ENCODE peak calls at places on chromosomes 16 and 17, in nine cellular contexts. T is BJ; Z is vagina; V is GM23338; H is cardiac fibroblast; B is spleen; M is Panc1; P is osteoblast; G is CD8-positive, alpha-beta T cell. E is an unnamed sample.

GRCh38 chr17:61394630-61395408 is 4.8 kb upstream of the TBX2 start:
- DNase-seq in T (no peak), G (no peak), H (no peak), V (no peak), M (no peak), P (no peak), Z (no peak), B (no peak), E (no peak)

GRCh38 chr17:76582660-76583059 is 3.0 kb downstream of the ST6GALNAC2 start:
- DNase-seq in G (no peak), V (no peak), T (no peak), Z (no peak), M (no peak), B (no peak), H (no peak), P (peak; percentile 41), E (no peak)

GRCh38 chr17:57360266-57360665 is 103.9 kb downstream of the MSI2 start:
- DNase-seq in M (no peak), T (no peak), B (no peak), G (no peak), Z (no peak), P (no peak), V (no peak), H (no peak), E (no peak)

GRCh38 chr17:34303606-34304005 is 15.6 kb upstream of the CCL8 start:
- DNase-seq in T (no peak), B (no peak), M (no peak), H (no peak), P (no peak), Z (peak; percentile 27), V (no peak), G (no peak), E (no peak)

GRCh38 chr17:68053237-68054030 is 17.9 kb downstream of the KPNA2 start:
- DNase-seq in P (peak; percentile 87), H (peak; percentile 87), T (peak; percentile 86), V (no peak), Z (peak; percentile 90), G (no peak), M (no peak), B (no peak), E (peak; percentile 94)

GRCh38 chr17:80045703-80046102 is 9.3 kb downstream of the CCDC40 start:
- DNase-seq in M (no peak), G (no peak), B (no peak), H (no peak), Z (no peak), P (peak; percentile 18), V (no peak), T (no peak), E (no peak)

GRCh38 chr17:74838275-74838674 is 21.4 kb downstream of the GRIN2C start:
- DNase-seq in M (no peak), H (no peak), Z (no peak), B (no peak), T (no peak), G (no peak), P (no peak), V (no peak), E (no peak)

GRCh38 chr17:75065562-75066151 is 18.6 kb downstream of the KCTD2 start:
- DNase-seq in P (peak; percentile 59), G (no peak), H (no peak), V (no peak), T (no peak), M (no peak), Z (no peak), B (peak; percentile 31), E (no peak)

GRCh38 chr16:68737046-68737729 is at the start of gene CDH1:
- DNase-seq in Z (no peak), B (peak; percentile 79), M (no peak), P (peak; percentile 85), H (no peak), V (peak; percentile 98), T (no peak), G (no peak), E (no peak)

GRCh38 chr17:48756816-48757215 is 28.3 kb upstream of the HOXB13 start:
- DNase-seq in V (no peak), Z (no peak), T (no peak), M (no peak), H (no peak), P (peak; percentile 82), G (no peak), B (no peak), E (no peak)

GRCh38 chr16:22323173-22323997 is 26.2 kb downstream of the POLR3E start:
- DNase-seq in T (no peak), Z (no peak), P (peak; percentile 63), G (no peak), M (no peak), H (no peak), B (no peak), V (no peak), E (no peak)

GRCh38 chr16:629289-630023 is 1.3 kb upstream of the WFIKKN1 start:
- DNase-seq in V (no peak), P (no peak), M (no peak), Z (no peak), T (no peak), G (no peak), B (peak; percentile 72), H (no peak), E (no peak)

GRCh38 chr17:73309727-73310555 is 1.9 kb downstream of the CDC42EP4 start:
- DNase-seq in H (peak; percentile 45), M (no peak), G (no peak), T (no peak), V (peak; percentile 39), P (no peak), B (no peak), Z (no peak), E (no peak)

GRCh38 chr17:57935833-57936807 is 19.1 kb downstream of the CUEDC1 start:
- DNase-seq in H (peak; percentile 78), T (no peak), B (no peak), M (no peak), G (no peak), V (peak; percentile 48), Z (no peak), P (peak; percentile 90), E (no peak)

GRCh38 chr17:47279062-47279801 is 25.6 kb downstream of the ITGB3 start:
- DNase-seq in V (peak; percentile 49), Z (no peak), M (no peak), P (peak; percentile 93), G (no peak), B (peak; percentile 84), H (peak; percentile 98), T (peak; percentile 91), E (peak; percentile 87)

GRCh38 chr17:74407384-74407783 is 24.5 kb upstream of the GPRC5C start:
- DNase-seq in T (no peak), Z (no peak), B (no peak), H (no peak), M (no peak), P (peak; percentile 27), G (no peak), V (no peak), E (no peak)

GRCh38 chr17:11885051-11885450 is 112.2 kb downstream of the ZNF18 start:
- DNase-seq in P (no peak), V (no peak), T (no peak), G (no peak), M (no peak), H (no peak), B (no peak), Z (no peak), E (no peak)

GRCh38 chr17:78559749-78560368 is 17.3 kb downstream of the DNAH17 start:
- DNase-seq in M (no peak), H (no peak), T (no peak), Z (no peak), P (peak; percentile 11), B (no peak), V (peak; percentile 70), G (no peak), E (no peak)

GRCh38 chr17:62619413-62620155 is 7.9 kb upstream of the MRC2 start:
- DNase-seq in G (no peak), V (no peak), Z (no peak), T (no peak), B (no peak), P (no peak), M (no peak), H (no peak), E (no peak)

GRCh38 chr17:41786227-41787020 is at the start of gene JUP:
- DNase-seq in T (peak; percentile 98), M (peak; percentile 91), B (peak; percentile 98), Z (peak; percentile 99), V (peak; percentile 100), H (peak; percentile 100), P (peak; percentile 99), G (peak; percentile 79), E (peak; percentile 93)
- TF ChIP-seq CTCF in T (no peak), M (peak; percentile 96), B (no peak), Z (peak; percentile 28), V (peak; percentile 78), H (no peak), P (no peak), G (peak; percentile 27), E (peak; percentile 39)

GRCh38 chr16:27238016-27238587 is 30.5 kb downstream of the NSMCE1 start:
- DNase-seq in P (peak; percentile 50), V (no peak), H (no peak), M (no peak), T (no peak), Z (no peak), G (no peak), B (peak; percentile 90), E (no peak)
- H3K4me3 ChIP-seq in P (no peak overlapping the region), V (no peak overlapping the region), H (no peak overlapping the region), M (no peak overlapping the region), T (no peak overlapping the region), Z (no peak overlapping the region), G (no peak overlapping the region), B (peak overlapping the region; percentile 54), E (no peak overlapping the region)

GRCh38 chr17:27907976-27908558 is 14.9 kb upstream of the LYRM9 start:
- DNase-seq in G (no peak), B (no peak), P (no peak), V (no peak), Z (no peak), H (no peak), T (no peak), M (no peak), E (no peak)
- TF ChIP-seq CTCF in G (no peak), B (no peak), P (no peak), V (peak; percentile 27), Z (no peak), H (no peak), T (no peak), M (no peak), E (no peak)

DNA sequence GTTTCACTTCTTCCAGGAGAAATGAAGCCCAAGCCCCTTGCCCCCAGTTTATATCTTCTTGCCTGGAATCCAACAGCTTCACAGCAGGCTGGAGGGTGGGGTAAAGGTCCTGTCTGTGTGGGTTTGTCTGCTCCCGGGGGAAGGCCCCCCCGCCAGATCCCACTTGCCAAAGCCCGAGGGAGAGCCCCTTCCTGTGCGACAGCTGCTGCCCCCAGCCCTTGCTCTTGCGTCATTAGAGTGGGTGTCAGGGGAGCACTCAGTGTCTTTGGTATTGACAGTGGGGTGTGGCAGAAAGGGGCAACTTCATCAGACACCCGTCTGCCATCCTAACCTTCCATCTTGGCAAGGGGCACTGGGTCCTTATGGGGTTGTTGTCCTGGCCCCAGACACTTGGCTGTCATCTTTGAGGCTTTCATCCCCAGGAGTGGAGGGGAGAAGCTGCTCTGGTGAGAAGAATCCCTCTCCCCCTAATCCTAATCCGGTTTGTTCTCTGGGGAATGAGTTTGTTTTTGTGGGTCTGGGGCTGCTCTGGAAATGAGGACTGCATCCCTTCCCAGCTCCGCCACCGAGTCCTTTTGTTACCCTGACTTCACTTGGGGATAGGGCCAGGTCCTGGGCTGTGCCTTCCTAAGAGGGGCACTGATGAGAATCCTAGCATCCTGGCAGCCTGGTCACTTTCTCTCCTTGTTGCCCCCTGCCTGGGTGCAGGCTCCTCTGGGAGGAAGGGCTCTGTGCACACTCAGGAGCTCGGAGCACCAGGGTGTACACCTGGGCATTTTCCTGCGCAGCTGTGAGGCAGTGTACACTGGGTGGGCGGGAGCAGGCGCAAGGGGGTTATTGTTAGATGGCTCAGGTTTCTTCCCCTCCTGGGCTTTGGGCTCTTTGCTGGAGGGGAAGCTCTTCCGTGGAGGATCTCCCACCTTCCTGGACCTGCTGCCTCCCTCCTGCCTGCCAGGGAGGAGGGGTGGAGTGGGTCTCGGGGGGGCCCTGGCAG is 21.1 kb downstream of the GJD3 start:
- DNase-seq in B (no peak), P (peak; percentile 75), H (no peak), V (no peak), M (no peak), G (no peak), Z (no peak), T (no peak), E (no peak)
- H3K4me3 ChIP-seq in B (peak overlapping the region; percentile 78), P (peak overlapping the region; percentile 81), H (peak overlapping the region; percentile 73), V (peak overlapping the region; percentile 92), M (peak overlapping the region; percentile 59), G (no peak overlapping the region), Z (peak overlapping the region; percentile 76), T (peak overlapping the region; percentile 84), E (peak overlapping the region; percentile 42)